ENCODE peak calls at places on chromosomes 6 and 20, in ten cellular contexts. F, M, Y, H, I, A, C, X, Z and N are unnamed samples.

GRCh38 chr6:46655803-46656202 is 3.0 kb downstream of the SLC25A27 start:
- DNase-seq in Z (no peak), F (no peak), C (no peak), H (no peak), I (peak), X (no peak), M (no peak), Y (peak), A (no peak), N (no peak)

GRCh38 chr6:90370493-90370959 is 73.9 kb upstream of the BACH2 start:
- DNase-seq in C (no peak), Z (no peak), A (no peak), H (no peak), M (no peak), Y (no peak), F (no peak), I (no peak), X (no peak), N (no peak)

GRCh38 chr6:167538746-167539145 is 213.9 kb downstream of the TTLL2 start:
- DNase-seq in A (no peak), I (no peak), C (no peak), Z (no peak), H (no peak), X (no peak), Y (no peak), F (no peak), M (no peak), N (no peak)

GRCh38 chr6:138349891-138350290 is 27.8 kb upstream of the SMIM28 start:
- DNase-seq in F (no peak), C (no peak), M (no peak), Y (no peak), H (no peak), Z (no peak), A (no peak), I (no peak), X (no peak), N (no peak)

GRCh38 chr20:43988867-43989266 is 74.2 kb downstream of the TOX2 start:
- DNase-seq in I (no peak), Y (no peak), F (no peak), Z (no peak), C (no peak), A (no peak), H (no peak), M (no peak), X (no peak), N (no peak)

GRCh38 chr20:45111799-45112471 is 3.0 kb downstream of the WFDC5 start:
- DNase-seq in A (no peak), I (no peak), X (no peak), Z (peak), F (no peak), Y (no peak), M (no peak), C (no peak), H (no peak), N (no peak)

GRCh38 chr6:96520851-96521115 is 823 bp upstream of the UFL1 start:
- DNase-seq in X (no peak), H (no peak), Y (no peak), A (no peak), C (no peak), F (no peak), M (no peak), I (no peak), Z (no peak), N (no peak)

GRCh38 chr6:36283608-36284007 is 13.7 kb downstream of the PNPLA1 start:
- DNase-seq in Y (no peak), X (no peak), F (no peak), I (no peak), C (no peak), H (no peak), A (no peak), M (no peak), Z (no peak), N (no peak)

GRCh38 chr20:50218987-50219435 is 28.4 kb downstream of the CEBPB start:
- DNase-seq in F (no peak), M (no peak), A (peak), Z (no peak), I (no peak), X (no peak), H (no peak), Y (no peak), C (no peak), N (no peak)

GRCh38 chr20:37276494-37277252 is 12.8 kb upstream of the MANBAL start:
- DNase-seq in A (peak), I (no peak), H (no peak), F (peak), C (peak), M (no peak), Y (no peak), X (peak), Z (no peak), N (no peak)

GRCh38 chr20:46809961-46810360 is 84.7 kb upstream of the EYA2 start:
- DNase-seq in I (no peak), Y (no peak), X (no peak), H (no peak), Z (no peak), F (no peak), A (no peak), C (no peak), M (no peak), N (no peak)

GRCh38 chr20:13128173-13128572 is 92.9 kb upstream of the ISM1 start:
- DNase-seq in C (no peak), X (no peak), M (no peak), H (no peak), Z (no peak), F (no peak), Y (no peak), A (no peak), I (no peak), N (no peak)

GRCh38 chr20:62796699-62797491 is 622 bp downstream of the MRGBP start:
- DNase-seq in X (no peak), C (no peak), A (no peak), M (no peak), Y (no peak), F (peak), I (no peak), H (no peak), Z (no peak), N (no peak)

GRCh38 chr6:170088349-170088951 is 202.4 kb downstream of the DLL1 start:
- DNase-seq in M (peak), X (no peak), C (peak), H (no peak), Z (no peak), Y (no peak), F (no peak), I (no peak), A (peak), N (peak)

GRCh38 chr6:35745480-35745879 is 8.6 kb downstream of the ARMC12 start:
- DNase-seq in C (no peak), Z (no peak), Y (no peak), I (no peak), X (no peak), H (no peak), M (no peak), F (no peak), A (no peak), N (no peak)

GRCh38 chr6:116764961-116765841 is at the start of gene FAM162B:
- DNase-seq in Y (peak), A (peak), H (no peak), F (peak), Z (no peak), I (no peak), X (no peak), M (peak), C (peak), N (no peak)

GRCh38 chr6:111411978-111412574 is 70.9 kb downstream of the REV3L start:
- DNase-seq in Z (no peak), I (no peak), H (no peak), C (no peak), Y (no peak), M (no peak), F (no peak), A (no peak), X (no peak), N (no peak)

GRCh38 chr20:38301283-38301682 is 2.7 kb upstream of the BPI start:
- DNase-seq in Z (no peak), X (no peak), M (no peak), A (no peak), C (no peak), I (no peak), Y (no peak), F (no peak), H (no peak), N (no peak)

GRCh38 chr20:46209930-46210671 is 92.0 kb downstream of the CD40 start:
- DNase-seq in H (no peak), Y (no peak), C (no peak), F (no peak), M (no peak), X (no peak), I (no peak), A (no peak), Z (no peak), N (no peak)

GRCh38 chr6:16239798-16240123 is 1.4 kb downstream of the GMPR start:
- DNase-seq in M (no peak), I (no peak), F (no peak), X (no peak), Y (no peak), Z (peak), C (no peak), A (peak), H (peak), N (no peak)

GRCh38 chr6:154402081-154402780 is 45.6 kb upstream of the IPCEF1 start:
- DNase-seq in I (no peak), Z (no peak), F (no peak), A (no peak), H (peak), Y (no peak), C (no peak), M (no peak), X (no peak), N (no peak)

GRCh38 chr6:11700118-11700718 is 78.4 kb downstream of the ADTRP start:
- DNase-seq in F (no peak), H (no peak), Y (no peak), Z (no peak), X (peak), M (no peak), I (peak), C (no peak), A (peak), N (no peak)

GRCh38 chr6:113901482-113901881 is 44.3 kb downstream of the MARCKS start:
- DNase-seq in X (no peak), M (no peak), F (no peak), Y (no peak), C (no peak), Z (no peak), A (no peak), I (no peak), H (no peak), N (no peak)

GRCh38 chr20:910132-910839 is 5.8 kb downstream of the ANGPT4 start:
- DNase-seq in F (no peak), Y (no peak), C (no peak), H (no peak), Z (no peak), X (no peak), I (no peak), A (no peak), M (no peak), N (no peak)

GRCh38 chr6:130047440-130047995 is 29.1 kb downstream of the L3MBTL3 start:
- DNase-seq in C (no peak), M (no peak), Y (no peak), A (no peak), X (no peak), F (no peak), H (no peak), I (no peak), Z (no peak), N (no peak)

GRCh38 chr20:49028684-49029083 is 17.4 kb upstream of the CSE1L start:
- DNase-seq in C (no peak), Y (no peak), X (no peak), Z (no peak), I (no peak), A (no peak), F (no peak), H (no peak), M (no peak), N (no peak)

GRCh38 chr6:169328112-169328801 is 74.6 kb upstream of the THBS2 start:
- DNase-seq in M (no peak), X (no peak), I (no peak), Z (no peak), A (peak), F (no peak), Y (no peak), C (no peak), H (peak), N (no peak)

GRCh38 chr6:30951907-30952469 is 11.2 kb downstream of the MUCL3 start:
- DNase-seq in M (no peak), I (no peak), A (no peak), C (no peak), F (no peak), Y (no peak), Z (no peak), X (no peak), H (no peak), N (no peak)
- TF ChIP-seq CTCF in M (no peak), I (no peak), A (no peak), C (no peak), F (no peak), Y (no peak), Z (no peak), X (no peak), H (no peak), N (no peak)

GRCh38 chr6:82178084-82178758 is 69.3 kb downstream of the IBTK start:
- DNase-seq in I (peak), Z (no peak), A (no peak), Y (no peak), C (no peak), H (no peak), F (no peak), X (no peak), M (no peak), N (no peak)
- TF ChIP-seq CTCF in I (peak), Z (no peak), A (no peak), Y (no peak), C (peak), H (no peak), F (no peak), X (peak), M (no peak), N (no peak)

GRCh38 chr6:134997133-134997841 is 47.4 kb upstream of the ALDH8A1 start:
- DNase-seq in M (no peak), F (no peak), I (no peak), H (no peak), A (no peak), Y (no peak), X (no peak), C (no peak), Z (no peak), N (no peak)

GRCh38 chr6:134999107-134999506 is 49.2 kb upstream of the ALDH8A1 start:
- DNase-seq in H (no peak), C (no peak), Z (no peak), Y (no peak), F (no peak), M (no peak), I (no peak), A (no peak), X (no peak), N (no peak)

GRCh38 chr6:135006386-135006914 is 48.2 kb downstream of the HBS1L start:
- DNase-seq in X (no peak), A (no peak), C (no peak), I (no peak), Z (no peak), M (no peak), F (no peak), H (no peak), Y (no peak), N (no peak)

GRCh38 chr6:135002974-135003703 is 51.5 kb downstream of the HBS1L start:
- DNase-seq in F (peak), H (no peak), C (no peak), X (peak), I (no peak), A (no peak), Z (no peak), Y (no peak), M (no peak), N (no peak)

DNA sequence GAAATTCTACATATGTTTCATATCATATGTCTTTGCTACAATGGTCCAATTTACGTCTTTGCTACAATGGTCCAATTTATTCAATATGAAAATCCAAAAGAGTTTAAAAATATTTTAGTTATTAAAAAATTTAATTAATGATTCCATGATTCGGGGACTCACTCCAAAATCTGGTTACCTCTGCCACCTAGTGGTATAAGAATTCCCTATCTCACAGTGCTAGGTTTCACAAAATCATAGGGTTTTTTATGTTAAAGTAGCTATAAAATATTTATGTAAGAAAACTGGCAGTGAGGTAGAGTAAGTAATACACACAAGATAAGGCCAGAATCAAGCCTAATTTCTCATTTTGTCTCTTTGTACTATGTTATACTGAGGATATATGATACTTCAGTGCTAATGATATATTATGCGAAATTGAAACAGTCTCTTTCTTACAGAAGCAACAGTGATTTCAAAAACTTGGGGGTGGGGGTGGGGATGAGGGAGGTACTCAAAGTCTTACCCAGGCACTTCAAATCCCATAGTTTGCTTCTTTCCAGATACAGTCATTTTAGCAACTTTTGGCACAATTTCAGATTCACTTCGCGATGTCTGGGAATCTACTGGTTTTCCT is 52.3 kb downstream of the HBS1L start:
- DNase-seq in M (no peak), I (no peak), C (no peak), A (no peak), X (peak), H (no peak), Z (no peak), F (no peak), Y (no peak), N (no peak)
- TF ChIP-seq CTCF in M (peak), I (peak), C (peak), A (no peak), X (peak), H (no peak), Z (no peak), F (no peak), Y (peak), N (peak)

GRCh38 chr6:32941412-32941784 is 570 bp upstream of the HLA-DMB start:
- DNase-seq in X (peak), A (no peak), H (no peak), M (peak), F (peak), Y (no peak), I (no peak), C (no peak), Z (no peak), N (peak)
- TF ChIP-seq CTCF in X (no peak), A (no peak), H (no peak), M (no peak), F (no peak), Y (no peak), I (no peak), C (no peak), Z (no peak), N (no peak)